ENCODE peak calls at places on chromosomes 2 and 18, in eight cellular contexts. One of them, this sample, is unnamed.

GRCh38 chr2:225293638-225294037 is 105.9 kb upstream of the NYAP2 start:
- DNase-seq in cardiac muscle cell: no peak
- DNase-seq in NCI-H1092 treated with DMSO at 0.1 percent for 48 hours: no peak
- DNase-seq in nucleus accumbens: no peak
- DNase-seq in left lung: no peak
- DNase-seq in ureter: no peak
- DNase-seq in A172: no peak
- DNase-seq in stimulated activated CD4-positive, alpha-beta T cell treated with anti-CD3 and anti-CD28 coated beads, Interleukin-1b, Interleukin-23, amount 100 ng/mL, for 24 hours: no peak
- DNase-seq in this sample: no peak

GRCh38 chr2:17184512-17184911 is 333.7 kb downstream of the RAD51AP2 start:
- DNase-seq in nucleus accumbens: no peak
- DNase-seq in A172: no peak
- DNase-seq in cardiac muscle cell: no peak
- DNase-seq in NCI-H1092 treated with DMSO at 0.1 percent for 48 hours: no peak
- DNase-seq in left lung: no peak
- DNase-seq in stimulated activated CD4-positive, alpha-beta T cell treated with anti-CD3 and anti-CD28 coated beads, Interleukin-1b, Interleukin-23, amount 100 ng/mL, for 24 hours: no peak
- DNase-seq in ureter: no peak
- DNase-seq in this sample: no peak

GRCh38 chr2:232482301-232483238 is 5.1 kb downstream of the ECEL1 start:
- DNase-seq in ureter: no peak
- DNase-seq in nucleus accumbens: no peak
- DNase-seq in cardiac muscle cell: no peak
- DNase-seq in left lung: no peak
- DNase-seq in stimulated activated CD4-positive, alpha-beta T cell treated with anti-CD3 and anti-CD28 coated beads, Interleukin-1b, Interleukin-23, amount 100 ng/mL, for 24 hours: no peak
- DNase-seq in NCI-H1092 treated with DMSO at 0.1 percent for 48 hours: no peak
- DNase-seq in A172: no peak
- DNase-seq in this sample: no peak

GRCh38 chr2:102514061-102514785 is 41.2 kb downstream of the SLC9A4 start:
- DNase-seq in stimulated activated CD4-positive, alpha-beta T cell treated with anti-CD3 and anti-CD28 coated beads, Interleukin-1b, Interleukin-23, amount 100 ng/mL, for 24 hours: no peak
- DNase-seq in A172: peak; percentile 94
- DNase-seq in ureter: no peak
- DNase-seq in NCI-H1092 treated with DMSO at 0.1 percent for 48 hours: no peak
- DNase-seq in left lung: no peak
- DNase-seq in cardiac muscle cell: no peak
- DNase-seq in nucleus accumbens: no peak
- DNase-seq in this sample: no peak

GRCh38 chr18:29361843-29362242 is 1184.9 kb upstream of the CDH2 start:
- DNase-seq in NCI-H1092 treated with DMSO at 0.1 percent for 48 hours: no peak
- DNase-seq in stimulated activated CD4-positive, alpha-beta T cell treated with anti-CD3 and anti-CD28 coated beads, Interleukin-1b, Interleukin-23, amount 100 ng/mL, for 24 hours: no peak
- DNase-seq in nucleus accumbens: no peak
- DNase-seq in ureter: no peak
- DNase-seq in left lung: no peak
- DNase-seq in cardiac muscle cell: no peak
- DNase-seq in A172: no peak
- DNase-seq in this sample: no peak

GRCh38 chr2:237920673-237921072 is 46.1 kb upstream of the UBE2F start:
- DNase-seq in left lung: peak; percentile 13
- DNase-seq in stimulated activated CD4-positive, alpha-beta T cell treated with anti-CD3 and anti-CD28 coated beads, Interleukin-1b, Interleukin-23, amount 100 ng/mL, for 24 hours: no peak
- DNase-seq in NCI-H1092 treated with DMSO at 0.1 percent for 48 hours: no peak
- DNase-seq in cardiac muscle cell: no peak
- DNase-seq in A172: no peak
- DNase-seq in nucleus accumbens: no peak
- DNase-seq in ureter: no peak
- DNase-seq in this sample: no peak

GRCh38 chr18:76686737-76687231 is 135.6 kb upstream of the ZNF236 start:
- DNase-seq in cardiac muscle cell: peak; percentile 61
- DNase-seq in stimulated activated CD4-positive, alpha-beta T cell treated with anti-CD3 and anti-CD28 coated beads, Interleukin-1b, Interleukin-23, amount 100 ng/mL, for 24 hours: no peak
- DNase-seq in left lung: peak; percentile 56
- DNase-seq in nucleus accumbens: peak; percentile 12
- DNase-seq in NCI-H1092 treated with DMSO at 0.1 percent for 48 hours: peak; percentile 78
- DNase-seq in A172: peak; percentile 46
- DNase-seq in ureter: peak; percentile 78
- DNase-seq in this sample: no peak

GRCh38 chr2:55862673-55863390 is 60.8 kb downstream of the EFEMP1 start:
- DNase-seq in left lung: peak; percentile 48
- DNase-seq in NCI-H1092 treated with DMSO at 0.1 percent for 48 hours: no peak
- DNase-seq in A172: peak; percentile 99
- DNase-seq in nucleus accumbens: no peak
- DNase-seq in stimulated activated CD4-positive, alpha-beta T cell treated with anti-CD3 and anti-CD28 coated beads, Interleukin-1b, Interleukin-23, amount 100 ng/mL, for 24 hours: no peak
- DNase-seq in ureter: no peak
- DNase-seq in cardiac muscle cell: no peak
- DNase-seq in this sample: no peak

GRCh38 chr2:18412980-18413793 is 147.3 kb downstream of the RDH14 start:
- DNase-seq in left lung: no peak
- DNase-seq in cardiac muscle cell: no peak
- DNase-seq in NCI-H1092 treated with DMSO at 0.1 percent for 48 hours: no peak
- DNase-seq in ureter: no peak
- DNase-seq in A172: peak; percentile 13
- DNase-seq in nucleus accumbens: no peak
- DNase-seq in stimulated activated CD4-positive, alpha-beta T cell treated with anti-CD3 and anti-CD28 coated beads, Interleukin-1b, Interleukin-23, amount 100 ng/mL, for 24 hours: no peak
- DNase-seq in this sample: no peak

GRCh38 chr2:109128466-109129355 is at the start of gene SH3RF3:
- DNase-seq in stimulated activated CD4-positive, alpha-beta T cell treated with anti-CD3 and anti-CD28 coated beads, Interleukin-1b, Interleukin-23, amount 100 ng/mL, for 24 hours: no peak
- DNase-seq in left lung: peak; percentile 63
- DNase-seq in A172: peak; percentile 38
- DNase-seq in cardiac muscle cell: peak; percentile 51
- DNase-seq in ureter: peak; percentile 54
- DNase-seq in nucleus accumbens: no peak
- DNase-seq in NCI-H1092 treated with DMSO at 0.1 percent for 48 hours: peak; percentile 38
- DNase-seq in this sample: no peak

GRCh38 chr18:76766429-76766828 is 55.9 kb upstream of the ZNF236 start:
- DNase-seq in NCI-H1092 treated with DMSO at 0.1 percent for 48 hours: no peak
- DNase-seq in left lung: no peak
- DNase-seq in nucleus accumbens: no peak
- DNase-seq in ureter: no peak
- DNase-seq in stimulated activated CD4-positive, alpha-beta T cell treated with anti-CD3 and anti-CD28 coated beads, Interleukin-1b, Interleukin-23, amount 100 ng/mL, for 24 hours: no peak
- DNase-seq in cardiac muscle cell: no peak
- DNase-seq in A172: no peak
- DNase-seq in this sample: no peak

GRCh38 chr2:15334650-15335326 is 226.3 kb downstream of the NBAS start:
- DNase-seq in A172: no peak
- DNase-seq in nucleus accumbens: no peak
- DNase-seq in stimulated activated CD4-positive, alpha-beta T cell treated with anti-CD3 and anti-CD28 coated beads, Interleukin-1b, Interleukin-23, amount 100 ng/mL, for 24 hours: no peak
- DNase-seq in cardiac muscle cell: no peak
- DNase-seq in ureter: no peak
- DNase-seq in left lung: no peak
- DNase-seq in NCI-H1092 treated with DMSO at 0.1 percent for 48 hours: peak; percentile 67
- DNase-seq in this sample: no peak

GRCh38 chr2:26847663-26848335 is at the start of gene DPYSL5:
- DNase-seq in NCI-H1092 treated with DMSO at 0.1 percent for 48 hours: peak; percentile 88
- DNase-seq in ureter: no peak
- DNase-seq in cardiac muscle cell: peak; percentile 72
- DNase-seq in stimulated activated CD4-positive, alpha-beta T cell treated with anti-CD3 and anti-CD28 coated beads, Interleukin-1b, Interleukin-23, amount 100 ng/mL, for 24 hours: no peak
- DNase-seq in A172: no peak
- DNase-seq in nucleus accumbens: peak; percentile 59
- DNase-seq in left lung: no peak
- DNase-seq in this sample: no peak

GRCh38 chr18:12391487-12392136 is 14.6 kb upstream of the AFG3L2 start:
- DNase-seq in ureter: peak; percentile 62
- DNase-seq in A172: peak; percentile 57
- DNase-seq in NCI-H1092 treated with DMSO at 0.1 percent for 48 hours: peak; percentile 33
- DNase-seq in left lung: no peak
- DNase-seq in nucleus accumbens: peak; percentile 40
- DNase-seq in cardiac muscle cell: peak; percentile 80
- DNase-seq in stimulated activated CD4-positive, alpha-beta T cell treated with anti-CD3 and anti-CD28 coated beads, Interleukin-1b, Interleukin-23, amount 100 ng/mL, for 24 hours: no peak
- DNase-seq in this sample: no peak

GRCh38 chr2:95051636-95052035 is 26.1 kb downstream of the MAL start:
- DNase-seq in left lung: no peak
- DNase-seq in nucleus accumbens: no peak
- DNase-seq in stimulated activated CD4-positive, alpha-beta T cell treated with anti-CD3 and anti-CD28 coated beads, Interleukin-1b, Interleukin-23, amount 100 ng/mL, for 24 hours: no peak
- DNase-seq in ureter: no peak
- DNase-seq in A172: no peak
- DNase-seq in NCI-H1092 treated with DMSO at 0.1 percent for 48 hours: no peak
- DNase-seq in cardiac muscle cell: no peak
- DNase-seq in this sample: no peak

GRCh38 chr2:234502285-234502918 is 5.5 kb upstream of the ARL4C start:
- DNase-seq in ureter: no peak
- DNase-seq in nucleus accumbens: no peak
- DNase-seq in cardiac muscle cell: no peak
- DNase-seq in left lung: no peak
- DNase-seq in A172: peak; percentile 97
- DNase-seq in stimulated activated CD4-positive, alpha-beta T cell treated with anti-CD3 and anti-CD28 coated beads, Interleukin-1b, Interleukin-23, amount 100 ng/mL, for 24 hours: no peak
- DNase-seq in NCI-H1092 treated with DMSO at 0.1 percent for 48 hours: no peak
- DNase-seq in this sample: no peak

GRCh38 chr18:48942554-48943261 is 8.1 kb downstream of the SMAD7 start:
- DNase-seq in ureter: no peak
- DNase-seq in stimulated activated CD4-positive, alpha-beta T cell treated with anti-CD3 and anti-CD28 coated beads, Interleukin-1b, Interleukin-23, amount 100 ng/mL, for 24 hours: no peak
- DNase-seq in A172: peak; percentile 97
- DNase-seq in left lung: no peak
- DNase-seq in cardiac muscle cell: peak; percentile 62
- DNase-seq in NCI-H1092 treated with DMSO at 0.1 percent for 48 hours: no peak
- DNase-seq in nucleus accumbens: no peak
- DNase-seq in this sample: no peak

GRCh38 chr2:227630322-227630721 is 13.0 kb downstream of the SCYGR4 start:
- DNase-seq in left lung: no peak
- DNase-seq in cardiac muscle cell: no peak
- DNase-seq in ureter: no peak
- DNase-seq in A172: no peak
- DNase-seq in stimulated activated CD4-positive, alpha-beta T cell treated with anti-CD3 and anti-CD28 coated beads, Interleukin-1b, Interleukin-23, amount 100 ng/mL, for 24 hours: no peak
- DNase-seq in nucleus accumbens: no peak
- DNase-seq in NCI-H1092 treated with DMSO at 0.1 percent for 48 hours: no peak
- DNase-seq in this sample: no peak

This sample was measured in activated CD4-positive, CD25-positive, alpha-beta regulatory T cell treated with anti-CD3 and anti-CD28 coated beads, Interleukin-2, amount 50 U/mL, for 16 hours.